ENCODE peak calls at places on chromosomes 6 and 20, in nine cellular contexts. W is heart left ventricle, Q is upper lobe of left lung, C is mesendoderm, J is pancreas, T is uterus, A is Peyer's patch, Z is psoas muscle, E is aorta. S is an unnamed sample. For H3K36me3, the result is how much of the 10 kb centered on the place peaks cover.

GRCh38 chr6:22899446-22899845 is 330.1 kb downstream of the HDGFL1 start:
- DNase-seq in W (no peak), Q (no peak), C (no peak), J (no peak), T (no peak), A (no peak), Z (no peak), E (no peak), S (no peak)

GRCh38 chr6:52403627-52404026 is 16.5 kb upstream of the EFHC1 start:
- DNase-seq in W (peak), Q (no peak), C (no peak), J (no peak), T (no peak), A (no peak), Z (no peak), E (no peak), S (no peak)

GRCh38 chr6:3714111-3714510 is 37.4 kb downstream of the PXDC1 start:
- DNase-seq in W (no peak), Q (no peak), C (no peak), J (no peak), T (no peak), A (no peak), Z (no peak), E (no peak), S (no peak)

GRCh38 chr6:44003345-44004061 is 123.7 kb downstream of the MRPL14 start:
- DNase-seq in W (no peak), Q (no peak), C (peak), J (peak), T (no peak), A (no peak), Z (no peak), E (peak), S (no peak)

GRCh38 chr6:32152414-32153251 is 894 bp upstream of the PRRT1 start:
- DNase-seq in W (no peak), Q (peak), C (no peak), J (no peak), T (peak), A (no peak), Z (no peak), E (peak), S (no peak)

GRCh38 chr6:15427360-15428070 is 181.6 kb downstream of the JARID2 start:
- DNase-seq in W (no peak), Q (no peak), C (peak), J (no peak), T (no peak), A (no peak), Z (no peak), E (no peak), S (no peak)

GRCh38 chr20:20367681-20368413 is at the start of gene INSM1:
- DNase-seq in W (no peak), Q (peak), C (peak), J (no peak), T (no peak), A (no peak), Z (no peak), E (no peak), S (no peak)

GRCh38 chr20:21074605-21075336 is 31.4 kb downstream of the LINC00237 start:
- DNase-seq in W (no peak), Q (no peak), C (no peak), J (no peak), T (no peak), A (no peak), Z (no peak), E (no peak), S (no peak)

GRCh38 chr6:85576479-85576878 is 17.2 kb downstream of the SNX14 start:
- DNase-seq in W (no peak), Q (no peak), C (no peak), J (no peak), T (no peak), A (no peak), Z (no peak), E (no peak), S (no peak)

GRCh38 chr6:47977314-47977713 is 133.7 kb downstream of the PTCHD4 start:
- DNase-seq in W (no peak), Q (no peak), C (peak), J (no peak), T (no peak), A (no peak), Z (no peak), E (no peak), S (no peak)

GRCh38 chr20:61604494-61604893 is 352.4 kb downstream of the CDH4 start:
- DNase-seq in W (no peak), Q (no peak), C (no peak), J (no peak), T (no peak), A (no peak), Z (no peak), E (no peak), S (no peak)

GRCh38 chr6:14804444-14805210 is 441.2 kb upstream of the JARID2 start:
- DNase-seq in W (peak), Q (peak), C (no peak), J (peak), T (peak), A (peak), Z (peak), E (peak), S (no peak)

GRCh38 chr20:57690525-57690924 is 19.3 kb downstream of the PMEPA1 start:
- DNase-seq in W (no peak), Q (peak), C (no peak), J (no peak), T (no peak), A (no peak), Z (no peak), E (no peak), S (no peak)

GRCh38 chr20:62627901-62628612 is 14.2 kb upstream of the SLCO4A1 start:
- DNase-seq in W (peak), Q (no peak), C (no peak), J (no peak), T (no peak), A (peak), Z (no peak), E (no peak), S (no peak)

GRCh38 chr20:10832146-10832545 is 158.3 kb upstream of the JAG1 start:
- DNase-seq in W (no peak), Q (no peak), C (no peak), J (no peak), T (no peak), A (no peak), Z (no peak), E (no peak), S (no peak)

GRCh38 chr20:25500880-25501351 is 84.4 kb downstream of the NINL start:
- DNase-seq in W (no peak), Q (peak), C (no peak), J (no peak), T (no peak), A (no peak), Z (no peak), E (no peak), S (no peak)

GRCh38 chr20:46520540-46520939 is 7.2 kb upstream of the ZNF334 start:
- DNase-seq in W (no peak), Q (no peak), C (no peak), J (no peak), T (no peak), A (no peak), Z (no peak), E (no peak), S (no peak)

GRCh38 chr6:133512410-133513016 is 271.4 kb downstream of the EYA4 start:
- DNase-seq in W (peak), Q (no peak), C (peak), J (peak), T (peak), A (no peak), Z (peak), E (peak), S (no peak)

GRCh38 chr20:8067082-8067481 is 47.5 kb upstream of the TMX4 start:
- DNase-seq in W (no peak), Q (no peak), C (no peak), J (no peak), T (no peak), A (no peak), Z (no peak), E (no peak), S (no peak)

GRCh38 chr6:113936093-113936934 is 34.6 kb downstream of the HDAC2 start:
- DNase-seq in W (no peak), Q (no peak), C (peak), J (no peak), T (no peak), A (no peak), Z (no peak), E (no peak), S (no peak)

GRCh38 chr20:39631557-39631956 is 669.4 kb downstream of the DHX35 start:
- DNase-seq in W (no peak), Q (no peak), C (peak), J (no peak), T (no peak), A (no peak), Z (no peak), E (no peak), S (no peak)

GRCh38 chr6:30533460-30534294 is 22.6 kb downstream of the GNL1 start:
- DNase-seq in W (no peak), Q (no peak), C (no peak), J (no peak), T (no peak), A (no peak), Z (no peak), E (no peak), S (no peak)

GRCh38 chr6:109610555-109610954 is 80.4 kb downstream of the AK9 start:
- DNase-seq in W (no peak), Q (no peak), C (no peak), J (no peak), T (no peak), A (no peak), Z (no peak), E (no peak), S (no peak)

GRCh38 chr6:42498473-42499128 is 46.9 kb upstream of the TRERF1 start:
- DNase-seq in W (no peak), Q (no peak), C (peak), J (no peak), T (no peak), A (no peak), Z (no peak), E (no peak), S (no peak)

GRCh38 chr20:36632147-36632486 is 13.9 kb downstream of the SLA2 start:
- DNase-seq in W (no peak), Q (no peak), C (no peak), J (no peak), T (no peak), A (no peak), Z (no peak), E (no peak), S (no peak)

GRCh38 chr6:42086046-42086664 is 35.8 kb downstream of the TAF8 start:
- DNase-seq in W (no peak), Q (no peak), C (peak), J (peak), T (no peak), A (no peak), Z (no peak), E (no peak), S (no peak)

GRCh38 chr6:39543117-39543516 is 182.1 kb downstream of the KIF6 start:
- DNase-seq in W (peak), Q (no peak), C (no peak), J (no peak), T (peak), A (no peak), Z (peak), E (peak), S (no peak)

GRCh38 chr6:146876271-146877151 is 277.7 kb downstream of the ADGB start:
- DNase-seq in W (no peak), Q (no peak), C (peak), J (no peak), T (no peak), A (no peak), Z (no peak), E (no peak), S (no peak)

GRCh38 chr20:4821590-4821989 is 99.9 kb downstream of the PRND start:
- DNase-seq in W (no peak), Q (no peak), C (no peak), J (no peak), T (no peak), A (no peak), Z (no peak), E (no peak), S (no peak)
- H3K27ac ChIP-seq in W (no peak), Q (peak), C (no peak), J (no peak), T (peak), A (no peak), Z (no peak), E (no peak), S (peak)

GRCh38 chr6:167793421-167793820 is 33.3 kb upstream of the AFDN start:
- DNase-seq in W (no peak), Q (no peak), C (no peak), J (no peak), T (no peak), A (no peak), Z (no peak), E (no peak), S (no peak)

GRCh38 chr6:167789358-167789757 is 37.4 kb upstream of the AFDN start:
- DNase-seq in W (no peak), Q (no peak), C (no peak), J (no peak), T (no peak), A (no peak), Z (no peak), E (no peak), S (no peak)

GRCh38 chr6:167791780-167792478 is 34.8 kb upstream of the AFDN start:
- DNase-seq in W (no peak), Q (no peak), C (no peak), J (no peak), T (no peak), A (no peak), Z (no peak), E (no peak), S (no peak)

GRCh38 chr6:167788531-167788903 is 38.2 kb upstream of the AFDN start:
- DNase-seq in W (no peak), Q (no peak), C (no peak), J (no peak), T (no peak), A (no peak), Z (no peak), E (no peak), S (no peak)

DNA sequence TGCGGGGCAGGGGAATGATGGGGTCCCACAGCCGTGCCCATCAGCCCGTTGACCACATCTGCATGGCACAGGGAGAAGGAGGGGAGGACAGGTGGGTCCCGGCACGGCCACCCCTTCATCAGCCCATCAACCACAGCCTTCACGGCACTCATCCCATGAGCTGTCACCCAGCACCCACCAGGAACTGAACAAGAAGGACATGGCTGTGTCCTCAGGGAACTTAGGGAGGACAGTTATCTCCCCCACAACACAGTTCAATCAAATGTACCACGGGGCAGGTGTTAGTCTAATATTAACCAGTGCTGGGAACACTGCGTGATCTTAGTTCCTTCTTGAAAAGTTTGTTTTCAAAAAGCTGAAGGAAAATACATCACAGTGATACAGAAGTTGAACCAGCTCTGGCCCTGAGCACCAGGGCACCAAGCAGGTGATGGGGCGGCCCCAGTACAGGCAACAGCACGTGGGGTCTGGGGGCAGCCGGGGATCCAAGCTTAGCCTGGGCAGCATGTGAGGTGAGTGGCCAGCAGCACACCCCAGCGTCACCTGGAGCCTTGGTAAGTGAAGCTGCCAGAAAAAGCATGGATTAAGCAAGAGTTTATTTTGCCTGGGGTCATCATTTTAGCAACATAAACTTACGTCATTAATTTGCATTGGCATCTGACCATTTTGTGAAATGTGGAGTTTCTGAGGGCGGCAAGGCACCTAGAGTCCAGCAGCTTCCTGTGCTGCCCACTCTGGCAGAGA is 35.5 kb upstream of the AFDN start:
- DNase-seq in W (no peak), Q (no peak), C (no peak), J (peak), T (no peak), A (no peak), Z (no peak), E (no peak), S (no peak)
- H3K4me3 ChIP-seq in W (no peak), Q (no peak), C (no peak), J (no peak), T (no peak), A (no peak), Z (no peak), E (no peak), S (no peak)

DNA sequence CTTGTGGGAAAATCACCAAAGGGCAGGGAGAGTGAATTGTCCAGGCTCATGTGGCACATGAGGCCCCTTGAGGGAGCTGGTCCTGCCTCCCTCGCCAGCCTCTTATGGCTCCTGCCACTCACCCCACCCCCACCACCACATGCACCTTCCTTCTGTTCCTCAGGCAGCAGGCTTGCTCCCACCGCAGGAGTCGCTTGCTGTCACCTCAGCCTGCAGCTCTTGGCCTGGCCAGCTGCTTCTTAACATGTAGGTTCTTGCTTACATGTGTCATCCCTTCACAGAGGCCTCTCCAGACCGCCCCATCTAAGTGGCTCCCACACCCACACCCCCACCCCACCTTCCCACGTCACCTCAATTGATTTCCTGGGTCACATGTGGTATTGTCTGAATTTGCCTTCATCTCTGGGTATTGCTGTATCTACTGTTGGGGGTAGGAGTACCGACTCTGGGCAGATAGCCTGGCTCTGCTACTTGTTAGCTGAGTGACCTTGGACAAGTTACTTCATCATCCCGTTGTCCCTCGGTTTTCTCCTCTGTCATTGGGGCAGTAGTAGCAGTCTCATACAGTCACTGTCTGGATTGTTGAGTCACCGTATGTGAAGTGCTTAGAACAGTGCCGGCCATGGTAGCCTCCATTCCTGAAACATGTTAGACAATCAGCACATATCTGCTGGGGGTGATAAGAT is 41.7 kb downstream of the SLC9A8 start:
- DNase-seq in W (no peak), Q (no peak), C (peak), J (no peak), T (no peak), A (no peak), Z (no peak), E (no peak), S (no peak)
- H3K36me3 ChIP-seq in W (under half), Q (under half), C (under half), J (under half), T (under half), A (under half), Z (half or more), E (under half), S (under half)

GRCh38 chr20:52130406-52130805 is 61.2 kb downstream of the ZFP64 start:
- DNase-seq in W (no peak), Q (no peak), C (no peak), J (no peak), T (no peak), A (no peak), Z (no peak), E (no peak), S (no peak)

GRCh38 chr20:52127309-52127708 is 64.3 kb downstream of the ZFP64 start:
- DNase-seq in W (no peak), Q (no peak), C (no peak), J (no peak), T (no peak), A (no peak), Z (no peak), E (no peak), S (no peak)

GRCh38 chr20:52132337-52132736 is 59.2 kb downstream of the ZFP64 start:
- DNase-seq in W (no peak), Q (no peak), C (no peak), J (no peak), T (no peak), A (no peak), Z (no peak), E (no peak), S (no peak)

GRCh38 chr20:52131048-52131643 is 60.4 kb downstream of the ZFP64 start:
- DNase-seq in W (no peak), Q (no peak), C (no peak), J (no peak), T (no peak), A (no peak), Z (no peak), E (no peak), S (no peak)

GRCh38 chr20:52129611-52130010 is 62.0 kb downstream of the ZFP64 start:
- DNase-seq in W (no peak), Q (no peak), C (no peak), J (no peak), T (no peak), A (no peak), Z (no peak), E (no peak), S (no peak)
- H3K27ac ChIP-seq in W (no peak), Q (no peak), C (no peak), J (no peak), T (no peak), A (no peak), Z (no peak), E (no peak), S (no peak)

GRCh38 chr6:105624055-105624454 is 221.2 kb upstream of the PREP start:
- DNase-seq in W (no peak), Q (no peak), C (no peak), J (no peak), T (no peak), A (no peak), Z (no peak), E (no peak), S (no peak)

GRCh38 chr6:105619971-105620741 is 217.3 kb upstream of the PREP start:
- DNase-seq in W (no peak), Q (no peak), C (no peak), J (no peak), T (no peak), A (no peak), Z (no peak), E (no peak), S (no peak)

GRCh38 chr6:105618247-105618646 is 215.4 kb upstream of the PREP start:
- DNase-seq in W (no peak), Q (no peak), C (no peak), J (no peak), T (no peak), A (no peak), Z (no peak), E (no peak), S (no peak)

GRCh38 chr6:105620878-105621277 is 218.0 kb upstream of the PREP start:
- DNase-seq in W (no peak), Q (no peak), C (no peak), J (no peak), T (no peak), A (no peak), Z (no peak), E (no peak), S (no peak)

DNA sequence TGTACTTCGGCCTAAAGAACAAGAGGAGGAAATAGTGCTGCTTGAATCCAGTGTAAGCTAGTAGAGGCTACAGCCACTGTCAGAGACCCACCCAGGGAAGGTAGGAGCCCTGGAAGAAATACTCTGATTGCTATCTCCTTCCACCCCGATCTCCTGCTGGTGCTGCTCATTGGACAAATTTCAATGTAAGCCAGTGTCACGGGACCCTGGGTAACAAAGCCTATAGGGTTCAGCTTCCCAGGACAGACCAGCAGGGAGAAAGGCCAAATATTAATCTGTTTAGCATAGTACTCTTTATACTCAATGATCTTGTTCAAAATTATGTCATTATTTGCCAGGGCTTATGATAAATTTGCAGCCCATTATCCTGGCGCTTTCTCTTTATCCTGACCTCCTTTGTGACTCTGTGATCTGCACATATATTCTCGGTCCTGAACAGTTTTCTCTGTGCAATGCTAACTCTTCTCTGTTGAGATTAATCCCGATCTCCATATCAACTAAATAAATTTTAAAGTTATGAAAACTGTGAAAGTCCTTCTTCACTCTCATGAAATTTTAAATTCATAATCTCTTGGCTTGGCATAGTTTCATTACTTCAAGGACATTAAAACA is 218.8 kb upstream of the PREP start:
- DNase-seq in W (no peak), Q (no peak), C (no peak), J (no peak), T (no peak), A (no peak), Z (no peak), E (no peak), S (no peak)
- H3K4me3 ChIP-seq in W (no peak), Q (no peak), C (no peak), J (no peak), T (no peak), A (no peak), Z (no peak), E (no peak), S (no peak)